ENCODE peak calls at places on chromosomes 12 and 14, in ten cellular contexts. One of them, this sample, is unnamed.

GRCh38 chr12:39780527-39781446 is 161.2 kb upstream of the ABCD2 start:
- DNase-seq in CD4-positive, alpha-beta T cell: no peak
- DNase-seq in A549: no peak
- DNase-seq in coronary artery: no peak
- DNase-seq in AG09309: no peak
- DNase-seq in tibial artery: no peak
- DNase-seq in brain microvascular endothelial cell: no peak
- DNase-seq in Calu3: no peak
- DNase-seq in GM12864: no peak
- DNase-seq in PC-9: no peak
- DNase-seq in this sample: no peak

GRCh38 chr14:99603471-99603933 is 505 bp downstream of the CCDC85C start:
- DNase-seq in brain microvascular endothelial cell: no peak
- DNase-seq in Calu3: peak
- DNase-seq in tibial artery: no peak
- DNase-seq in CD4-positive, alpha-beta T cell: peak
- DNase-seq in GM12864: no peak
- DNase-seq in coronary artery: no peak
- DNase-seq in AG09309: no peak
- DNase-seq in PC-9: no peak
- DNase-seq in A549: peak
- DNase-seq in this sample: peak

GRCh38 chr12:132489078-132489601 is 811 bp upstream of the FBRSL1 start:
- DNase-seq in PC-9: no peak
- DNase-seq in Calu3: no peak
- DNase-seq in CD4-positive, alpha-beta T cell: peak
- DNase-seq in brain microvascular endothelial cell: no peak
- DNase-seq in A549: no peak
- DNase-seq in AG09309: no peak
- DNase-seq in coronary artery: peak
- DNase-seq in GM12864: no peak
- DNase-seq in tibial artery: peak
- DNase-seq in this sample: no peak

GRCh38 chr12:124463341-124463861 is 104.0 kb downstream of the NCOR2 start:
- DNase-seq in A549: no peak
- DNase-seq in coronary artery: no peak
- DNase-seq in Calu3: no peak
- DNase-seq in GM12864: no peak
- DNase-seq in PC-9: no peak
- DNase-seq in AG09309: no peak
- DNase-seq in CD4-positive, alpha-beta T cell: no peak
- DNase-seq in brain microvascular endothelial cell: no peak
- DNase-seq in tibial artery: no peak
- DNase-seq in this sample: no peak

GRCh38 chr14:39266871-39267591 is 33.3 kb downstream of the MIA2 start:
- DNase-seq in CD4-positive, alpha-beta T cell: peak
- DNase-seq in PC-9: peak
- DNase-seq in GM12864: peak
- DNase-seq in AG09309: no peak
- DNase-seq in tibial artery: peak
- DNase-seq in A549: peak
- DNase-seq in brain microvascular endothelial cell: peak
- DNase-seq in Calu3: peak
- DNase-seq in coronary artery: peak
- DNase-seq in this sample: peak

GRCh38 chr14:35352274-35353233 is 52.0 kb downstream of the NFKBIA start:
- DNase-seq in Calu3: no peak
- DNase-seq in tibial artery: no peak
- DNase-seq in coronary artery: no peak
- DNase-seq in CD4-positive, alpha-beta T cell: no peak
- DNase-seq in brain microvascular endothelial cell: no peak
- DNase-seq in PC-9: no peak
- DNase-seq in AG09309: no peak
- DNase-seq in A549: no peak
- DNase-seq in GM12864: no peak
- DNase-seq in this sample: no peak

GRCh38 chr14:36570065-36570464 is 12.3 kb downstream of the NKX2-8 start:
- DNase-seq in GM12864: no peak
- DNase-seq in tibial artery: no peak
- DNase-seq in coronary artery: no peak
- DNase-seq in brain microvascular endothelial cell: no peak
- DNase-seq in Calu3: no peak
- DNase-seq in AG09309: no peak
- DNase-seq in CD4-positive, alpha-beta T cell: no peak
- DNase-seq in PC-9: peak
- DNase-seq in A549: no peak
- DNase-seq in this sample: no peak

GRCh38 chr14:106843951-106844483 is 1317.6 kb downstream of the TMEM121 start:
- DNase-seq in coronary artery: no peak
- DNase-seq in A549: no peak
- DNase-seq in GM12864: no peak
- DNase-seq in AG09309: no peak
- DNase-seq in brain microvascular endothelial cell: no peak
- DNase-seq in PC-9: peak
- DNase-seq in CD4-positive, alpha-beta T cell: no peak
- DNase-seq in tibial artery: no peak
- DNase-seq in Calu3: peak
- DNase-seq in this sample: no peak

GRCh38 chr12:119340604-119341003 is 6.1 kb downstream of the CCDC60 start:
- DNase-seq in AG09309: no peak
- DNase-seq in tibial artery: no peak
- DNase-seq in Calu3: no peak
- DNase-seq in A549: no peak
- DNase-seq in GM12864: no peak
- DNase-seq in CD4-positive, alpha-beta T cell: no peak
- DNase-seq in coronary artery: no peak
- DNase-seq in PC-9: no peak
- DNase-seq in brain microvascular endothelial cell: no peak
- DNase-seq in this sample: no peak

GRCh38 chr12:15200703-15201102 is 20.5 kb downstream of the RERG start:
- DNase-seq in A549: no peak
- DNase-seq in PC-9: no peak
- DNase-seq in tibial artery: no peak
- DNase-seq in Calu3: no peak
- DNase-seq in coronary artery: no peak
- DNase-seq in brain microvascular endothelial cell: no peak
- DNase-seq in CD4-positive, alpha-beta T cell: no peak
- DNase-seq in AG09309: no peak
- DNase-seq in GM12864: no peak
- DNase-seq in this sample: peak

GRCh38 chr12:100401660-100402059 is 44.8 kb downstream of the SLC17A8 start:
- DNase-seq in coronary artery: no peak
- DNase-seq in CD4-positive, alpha-beta T cell: no peak
- DNase-seq in A549: peak
- DNase-seq in tibial artery: no peak
- DNase-seq in GM12864: no peak
- DNase-seq in Calu3: peak
- DNase-seq in brain microvascular endothelial cell: peak
- DNase-seq in PC-9: no peak
- DNase-seq in AG09309: peak
- DNase-seq in this sample: peak

GRCh38 chr12:15494329-15495046 is 172.2 kb downstream of the PTPRO start:
- DNase-seq in A549: no peak
- DNase-seq in CD4-positive, alpha-beta T cell: no peak
- DNase-seq in brain microvascular endothelial cell: no peak
- DNase-seq in PC-9: no peak
- DNase-seq in AG09309: no peak
- DNase-seq in tibial artery: no peak
- DNase-seq in coronary artery: no peak
- DNase-seq in GM12864: peak
- DNase-seq in Calu3: no peak
- DNase-seq in this sample: no peak

GRCh38 chr12:60093428-60093827 is 497.6 kb downstream of the SLC16A7 start:
- DNase-seq in A549: no peak
- DNase-seq in Calu3: no peak
- DNase-seq in AG09309: no peak
- DNase-seq in coronary artery: no peak
- DNase-seq in PC-9: no peak
- DNase-seq in tibial artery: no peak
- DNase-seq in GM12864: no peak
- DNase-seq in brain microvascular endothelial cell: no peak
- DNase-seq in CD4-positive, alpha-beta T cell: no peak
- DNase-seq in this sample: no peak

GRCh38 chr12:102061096-102061555 is 665 bp downstream of the WASHC3 start:
- DNase-seq in Calu3: no peak
- DNase-seq in CD4-positive, alpha-beta T cell: no peak
- DNase-seq in AG09309: no peak
- DNase-seq in brain microvascular endothelial cell: no peak
- DNase-seq in tibial artery: no peak
- DNase-seq in PC-9: peak
- DNase-seq in coronary artery: no peak
- DNase-seq in GM12864: peak
- DNase-seq in A549: no peak
- DNase-seq in this sample: peak

GRCh38 chr14:94548999-94549985 is 11.9 kb upstream of the SERPINA4 start:
- DNase-seq in A549: peak
- DNase-seq in brain microvascular endothelial cell: peak
- DNase-seq in GM12864: no peak
- DNase-seq in AG09309: no peak
- DNase-seq in tibial artery: peak
- DNase-seq in coronary artery: no peak
- DNase-seq in Calu3: peak
- DNase-seq in CD4-positive, alpha-beta T cell: peak
- DNase-seq in PC-9: no peak
- DNase-seq in this sample: peak

GRCh38 chr12:106693421-106693820 is 81.1 kb upstream of the RIC8B start:
- DNase-seq in tibial artery: no peak
- DNase-seq in GM12864: no peak
- DNase-seq in coronary artery: no peak
- DNase-seq in A549: no peak
- DNase-seq in CD4-positive, alpha-beta T cell: no peak
- DNase-seq in PC-9: no peak
- DNase-seq in Calu3: no peak
- DNase-seq in AG09309: no peak
- DNase-seq in brain microvascular endothelial cell: no peak
- DNase-seq in this sample: no peak

GRCh38 chr14:83483063-83483462 is 1949.4 kb upstream of the SEL1L start:
- DNase-seq in PC-9: no peak
- DNase-seq in AG09309: no peak
- DNase-seq in tibial artery: no peak
- DNase-seq in A549: no peak
- DNase-seq in CD4-positive, alpha-beta T cell: no peak
- DNase-seq in Calu3: no peak
- DNase-seq in GM12864: no peak
- DNase-seq in coronary artery: no peak
- DNase-seq in brain microvascular endothelial cell: peak
- DNase-seq in this sample: peak

GRCh38 chr12:39236994-39237393 is 205.9 kb downstream of the KIF21A start:
- DNase-seq in Calu3: no peak
- DNase-seq in A549: peak
- DNase-seq in PC-9: no peak
- DNase-seq in tibial artery: no peak
- DNase-seq in CD4-positive, alpha-beta T cell: no peak
- DNase-seq in brain microvascular endothelial cell: peak
- DNase-seq in coronary artery: no peak
- DNase-seq in AG09309: no peak
- DNase-seq in GM12864: no peak
- DNase-seq in this sample: peak

GRCh38 chr12:5276327-5276880 is 155.5 kb upstream of the NTF3 start:
- DNase-seq in tibial artery: no peak
- DNase-seq in Calu3: no peak
- DNase-seq in AG09309: no peak
- DNase-seq in A549: no peak
- DNase-seq in GM12864: no peak
- DNase-seq in PC-9: no peak
- DNase-seq in coronary artery: no peak
- DNase-seq in brain microvascular endothelial cell: no peak
- DNase-seq in CD4-positive, alpha-beta T cell: no peak
- DNase-seq in this sample: no peak

GRCh38 chr14:55802986-55803431 is 223.0 kb downstream of the KTN1 start:
- DNase-seq in brain microvascular endothelial cell: no peak
- DNase-seq in PC-9: peak
- DNase-seq in Calu3: peak
- DNase-seq in AG09309: no peak
- DNase-seq in CD4-positive, alpha-beta T cell: no peak
- DNase-seq in tibial artery: no peak
- DNase-seq in GM12864: no peak
- DNase-seq in A549: peak
- DNase-seq in coronary artery: no peak
- DNase-seq in this sample: no peak
- TF ChIP-seq CTCF in brain microvascular endothelial cell: peak
- TF ChIP-seq CTCF in PC-9: peak
- TF ChIP-seq CTCF in Calu3: peak
- TF ChIP-seq CTCF in AG09309: no peak
- TF ChIP-seq CTCF in CD4-positive, alpha-beta T cell: no peak
- TF ChIP-seq CTCF in tibial artery: no peak
- TF ChIP-seq CTCF in GM12864: no peak
- TF ChIP-seq CTCF in A549: peak
- TF ChIP-seq CTCF in coronary artery: no peak
- TF ChIP-seq CTCF in this sample: no peak

GRCh38 chr14:81868172-81868571 is 334.5 kb upstream of the SEL1L start:
- DNase-seq in brain microvascular endothelial cell: no peak
- DNase-seq in CD4-positive, alpha-beta T cell: no peak
- DNase-seq in A549: peak
- DNase-seq in GM12864: no peak
- DNase-seq in AG09309: no peak
- DNase-seq in coronary artery: no peak
- DNase-seq in PC-9: no peak
- DNase-seq in tibial artery: no peak
- DNase-seq in Calu3: no peak
- DNase-seq in this sample: no peak
- TF ChIP-seq CTCF in brain microvascular endothelial cell: no peak
- TF ChIP-seq CTCF in CD4-positive, alpha-beta T cell: no peak
- TF ChIP-seq CTCF in A549: no peak
- TF ChIP-seq CTCF in GM12864: no peak
- TF ChIP-seq CTCF in AG09309: no peak
- TF ChIP-seq CTCF in coronary artery: no peak
- TF ChIP-seq CTCF in PC-9: no peak
- TF ChIP-seq CTCF in tibial artery: no peak
- TF ChIP-seq CTCF in Calu3: no peak
- TF ChIP-seq CTCF in this sample: no peak

GRCh38 chr12:55687746-55688145 is 20.0 kb downstream of the ITGA7 start:
- DNase-seq in AG09309: no peak
- DNase-seq in tibial artery: peak
- DNase-seq in brain microvascular endothelial cell: no peak
- DNase-seq in coronary artery: no peak
- DNase-seq in PC-9: no peak
- DNase-seq in GM12864: no peak
- DNase-seq in Calu3: no peak
- DNase-seq in CD4-positive, alpha-beta T cell: no peak
- DNase-seq in A549: no peak
- DNase-seq in this sample: no peak
- TF ChIP-seq CTCF in AG09309: no peak
- TF ChIP-seq CTCF in tibial artery: no peak
- TF ChIP-seq CTCF in brain microvascular endothelial cell: no peak
- TF ChIP-seq CTCF in coronary artery: no peak
- TF ChIP-seq CTCF in PC-9: no peak
- TF ChIP-seq CTCF in GM12864: no peak
- TF ChIP-seq CTCF in Calu3: no peak
- TF ChIP-seq CTCF in CD4-positive, alpha-beta T cell: no peak
- TF ChIP-seq CTCF in A549: no peak
- TF ChIP-seq CTCF in this sample: no peak

GRCh38 chr12:68319988-68320623 is 12.1 kb downstream of the MDM1 start:
- DNase-seq in brain microvascular endothelial cell: no peak
- DNase-seq in A549: no peak
- DNase-seq in CD4-positive, alpha-beta T cell: no peak
- DNase-seq in Calu3: no peak
- DNase-seq in PC-9: no peak
- DNase-seq in GM12864: no peak
- DNase-seq in AG09309: peak
- DNase-seq in tibial artery: no peak
- DNase-seq in coronary artery: no peak
- DNase-seq in this sample: peak

GRCh38 chr12:68321140-68321539 is 11.0 kb downstream of the MDM1 start:
- DNase-seq in AG09309: no peak
- DNase-seq in GM12864: no peak
- DNase-seq in PC-9: no peak
- DNase-seq in brain microvascular endothelial cell: no peak
- DNase-seq in Calu3: no peak
- DNase-seq in CD4-positive, alpha-beta T cell: no peak
- DNase-seq in coronary artery: no peak
- DNase-seq in tibial artery: no peak
- DNase-seq in A549: no peak
- DNase-seq in this sample: no peak

GRCh38 chr12:68317047-68317667 is 15.0 kb downstream of the MDM1 start:
- DNase-seq in CD4-positive, alpha-beta T cell: peak
- DNase-seq in coronary artery: no peak
- DNase-seq in brain microvascular endothelial cell: no peak
- DNase-seq in GM12864: peak
- DNase-seq in tibial artery: no peak
- DNase-seq in Calu3: peak
- DNase-seq in A549: peak
- DNase-seq in AG09309: no peak
- DNase-seq in PC-9: no peak
- DNase-seq in this sample: peak
- TF ChIP-seq CTCF in CD4-positive, alpha-beta T cell: peak
- TF ChIP-seq CTCF in coronary artery: peak
- TF ChIP-seq CTCF in brain microvascular endothelial cell: peak
- TF ChIP-seq CTCF in GM12864: peak
- TF ChIP-seq CTCF in tibial artery: peak
- TF ChIP-seq CTCF in Calu3: no peak
- TF ChIP-seq CTCF in A549: peak
- TF ChIP-seq CTCF in AG09309: peak
- TF ChIP-seq CTCF in PC-9: peak
- TF ChIP-seq CTCF in this sample: peak

This sample was measured in astrocyte of the spinal cord.